ENCODE peak calls at places on chromosome 7, in four cellular contexts. One of them, this sample, is unnamed.

GRCh38 chr7:106332186-106332585 is 47.4 kb upstream of the NAMPT start:
- DNase-seq in NCI-H774: no peak
- DNase-seq in non-pigmented ciliary epithelial cell: no peak
- DNase-seq in activated naive CD4-positive, alpha-beta T cell: no peak
- DNase-seq in this sample: no peak

GRCh38 chr7:4835398-4836205 is 26.2 kb downstream of the PAPOLB start:
- DNase-seq in activated naive CD4-positive, alpha-beta T cell: no peak
- DNase-seq in non-pigmented ciliary epithelial cell: no peak
- DNase-seq in NCI-H774: no peak
- DNase-seq in this sample: no peak

GRCh38 chr7:115145512-115145911 is 223.6 kb downstream of the MDFIC start:
- DNase-seq in activated naive CD4-positive, alpha-beta T cell: no peak
- DNase-seq in NCI-H774: no peak
- DNase-seq in non-pigmented ciliary epithelial cell: no peak
- DNase-seq in this sample: no peak

GRCh38 chr7:36278069-36278766 is 111.4 kb upstream of the ANLN start:
- DNase-seq in activated naive CD4-positive, alpha-beta T cell: no peak
- DNase-seq in NCI-H774: no peak
- DNase-seq in non-pigmented ciliary epithelial cell: no peak
- DNase-seq in this sample: no peak

GRCh38 chr7:76407718-76408117 is 1.8 kb downstream of the SSC4D start:
- DNase-seq in non-pigmented ciliary epithelial cell: no peak
- DNase-seq in NCI-H774: no peak
- DNase-seq in activated naive CD4-positive, alpha-beta T cell: no peak
- DNase-seq in this sample: no peak

GRCh38 chr7:4739528-4739992 is 35.9 kb upstream of the AP5Z1 start:
- DNase-seq in NCI-H774: peak
- DNase-seq in activated naive CD4-positive, alpha-beta T cell: peak
- DNase-seq in non-pigmented ciliary epithelial cell: no peak
- DNase-seq in this sample: no peak

GRCh38 chr7:141287936-141288335 is 214.1 kb downstream of the TMEM178B start:
- DNase-seq in activated naive CD4-positive, alpha-beta T cell: no peak
- DNase-seq in NCI-H774: no peak
- DNase-seq in non-pigmented ciliary epithelial cell: no peak
- DNase-seq in this sample: no peak

GRCh38 chr7:53315986-53316385 is 280.6 kb downstream of the POM121L12 start:
- DNase-seq in NCI-H774: no peak
- DNase-seq in activated naive CD4-positive, alpha-beta T cell: no peak
- DNase-seq in non-pigmented ciliary epithelial cell: no peak
- DNase-seq in this sample: peak

GRCh38 chr7:82729172-82730030 is 285.8 kb upstream of the CACNA2D1 start:
- DNase-seq in NCI-H774: peak
- DNase-seq in activated naive CD4-positive, alpha-beta T cell: no peak
- DNase-seq in non-pigmented ciliary epithelial cell: no peak
- DNase-seq in this sample: peak

GRCh38 chr7:152594801-152595200 is 81.1 kb downstream of the XRCC2 start:
- DNase-seq in NCI-H774: no peak
- DNase-seq in non-pigmented ciliary epithelial cell: no peak
- DNase-seq in activated naive CD4-positive, alpha-beta T cell: no peak
- DNase-seq in this sample: no peak

GRCh38 chr7:10940748-10941358 is 32.8 kb upstream of the PHF14 start:
- DNase-seq in NCI-H774: peak
- DNase-seq in non-pigmented ciliary epithelial cell: no peak
- DNase-seq in activated naive CD4-positive, alpha-beta T cell: no peak
- DNase-seq in this sample: no peak

GRCh38 chr7:93890041-93890463 is 501 bp downstream of the TFPI2 start:
- DNase-seq in activated naive CD4-positive, alpha-beta T cell: no peak
- DNase-seq in non-pigmented ciliary epithelial cell: no peak
- DNase-seq in NCI-H774: no peak
- DNase-seq in this sample: no peak

GRCh38 chr7:90717286-90718060 is 121.4 kb downstream of the CDK14 start:
- DNase-seq in activated naive CD4-positive, alpha-beta T cell: no peak
- DNase-seq in non-pigmented ciliary epithelial cell: no peak
- DNase-seq in NCI-H774: peak
- DNase-seq in this sample: no peak

GRCh38 chr7:46557295-46557711 is 636.2 kb upstream of the IGFBP3 start:
- DNase-seq in NCI-H774: no peak
- DNase-seq in activated naive CD4-positive, alpha-beta T cell: no peak
- DNase-seq in non-pigmented ciliary epithelial cell: no peak
- DNase-seq in this sample: no peak

GRCh38 chr7:99383791-99384370 is 9.4 kb downstream of the ARPC1B start:
- DNase-seq in activated naive CD4-positive, alpha-beta T cell: no peak
- DNase-seq in NCI-H774: no peak
- DNase-seq in non-pigmented ciliary epithelial cell: no peak
- DNase-seq in this sample: no peak

GRCh38 chr7:137798073-137798763 is 48.6 kb downstream of the DGKI start:
- DNase-seq in activated naive CD4-positive, alpha-beta T cell: no peak
- DNase-seq in NCI-H774: no peak
- DNase-seq in non-pigmented ciliary epithelial cell: no peak
- DNase-seq in this sample: no peak

GRCh38 chr7:99021941-99022560 is 121.9 kb downstream of the SMURF1 start:
- DNase-seq in activated naive CD4-positive, alpha-beta T cell: no peak
- DNase-seq in non-pigmented ciliary epithelial cell: no peak
- DNase-seq in NCI-H774: no peak
- DNase-seq in this sample: no peak

GRCh38 chr7:27032843-27033242 is 63.0 kb downstream of the HOXA1 start:
- DNase-seq in non-pigmented ciliary epithelial cell: no peak
- DNase-seq in NCI-H774: peak
- DNase-seq in activated naive CD4-positive, alpha-beta T cell: no peak
- DNase-seq in this sample: no peak

GRCh38 chr7:140304071-140304799 is 94.1 kb downstream of the SLC37A3 start:
- DNase-seq in activated naive CD4-positive, alpha-beta T cell: no peak
- DNase-seq in NCI-H774: no peak
- DNase-seq in non-pigmented ciliary epithelial cell: no peak
- DNase-seq in this sample: peak

GRCh38 chr7:146492017-146492416 is 375.4 kb downstream of the CNTNAP2 start:
- DNase-seq in activated naive CD4-positive, alpha-beta T cell: no peak
- DNase-seq in NCI-H774: no peak
- DNase-seq in non-pigmented ciliary epithelial cell: no peak
- DNase-seq in this sample: no peak

GRCh38 chr7:801940-802364 is 30.3 kb upstream of the SUN1 start:
- DNase-seq in activated naive CD4-positive, alpha-beta T cell: no peak
- DNase-seq in NCI-H774: no peak
- DNase-seq in non-pigmented ciliary epithelial cell: no peak
- DNase-seq in this sample: no peak

GRCh38 chr7:50531928-50532327 is 33.3 kb downstream of the DDC start:
- DNase-seq in non-pigmented ciliary epithelial cell: no peak
- DNase-seq in NCI-H774: no peak
- DNase-seq in activated naive CD4-positive, alpha-beta T cell: no peak
- DNase-seq in this sample: no peak

GRCh38 chr7:37674534-37674933 is 9.0 kb upstream of the GPR141 start:
- DNase-seq in activated naive CD4-positive, alpha-beta T cell: no peak
- DNase-seq in NCI-H774: no peak
- DNase-seq in non-pigmented ciliary epithelial cell: no peak
- DNase-seq in this sample: no peak

GRCh38 chr7:110264288-110264687 is 826.6 kb upstream of the LRRN3 start:
- DNase-seq in NCI-H774: no peak
- DNase-seq in activated naive CD4-positive, alpha-beta T cell: no peak
- DNase-seq in non-pigmented ciliary epithelial cell: no peak
- DNase-seq in this sample: no peak

GRCh38 chr7:40315277-40315676 is 180.5 kb downstream of the SUGCT start:
- DNase-seq in activated naive CD4-positive, alpha-beta T cell: no peak
- DNase-seq in NCI-H774: no peak
- DNase-seq in non-pigmented ciliary epithelial cell: no peak
- DNase-seq in this sample: no peak

GRCh38 chr7:154859747-154860620 is 142.9 kb downstream of the PAXIP1 start:
- DNase-seq in activated naive CD4-positive, alpha-beta T cell: no peak
- DNase-seq in non-pigmented ciliary epithelial cell: no peak
- DNase-seq in NCI-H774: no peak
- DNase-seq in this sample: no peak

GRCh38 chr7:74417419-74417971 is 36.2 kb upstream of the GTF2IRD1 start:
- DNase-seq in non-pigmented ciliary epithelial cell: no peak
- DNase-seq in NCI-H774: peak
- DNase-seq in activated naive CD4-positive, alpha-beta T cell: peak
- DNase-seq in this sample: peak

GRCh38 chr7:92717982-92718716 is 118.2 kb downstream of the CDK6 start:
- DNase-seq in non-pigmented ciliary epithelial cell: no peak
- DNase-seq in NCI-H774: peak
- DNase-seq in activated naive CD4-positive, alpha-beta T cell: peak
- DNase-seq in this sample: peak

GRCh38 chr7:44383566-44383965 is 58.2 kb upstream of the CAMK2B start:
- DNase-seq in NCI-H774: no peak
- DNase-seq in non-pigmented ciliary epithelial cell: peak
- DNase-seq in activated naive CD4-positive, alpha-beta T cell: no peak
- DNase-seq in this sample: peak

GRCh38 chr7:130903358-130903974 is 169.5 kb upstream of the KLF14 start:
- DNase-seq in non-pigmented ciliary epithelial cell: peak
- DNase-seq in NCI-H774: no peak
- DNase-seq in activated naive CD4-positive, alpha-beta T cell: no peak
- DNase-seq in this sample: no peak

This sample was measured in astrocyte of the cerebellum.